ENCODE peak calls at places on chromosomes 7 and 10, in six cellular contexts. D, C, V, Z, M and O are unnamed samples.
A peak's percentile ranks its signal among the peaks of the same experiment; 100 is the strongest.

GRCh38 chr7:150481207-150481920 is 30.9 kb downstream of the GIMAP8 start:
- DNase-seq in D (no peak), Z (no peak), V (no peak), M (no peak), C (no peak), O (no peak)

GRCh38 chr10:93222211-93222754 is 148.6 kb downstream of the CYP26A1 start:
- DNase-seq in C (no peak), D (no peak), Z (no peak), M (no peak), V (peak; percentile 16), O (no peak)

GRCh38 chr10:13711281-13711680 is 124.5 kb downstream of the PRPF18 start:
- DNase-seq in C (no peak), Z (no peak), V (no peak), M (no peak), D (no peak), O (no peak)

GRCh38 chr10:104328916-104329710 is 9.2 kb downstream of the ITPRIP start:
- DNase-seq in C (peak; percentile 75), M (no peak), Z (peak; percentile 79), D (peak; percentile 97), V (peak; percentile 95), O (peak; percentile 60)

GRCh38 chr7:106128846-106129245 is 16.7 kb upstream of the SYPL1 start:
- DNase-seq in C (no peak), M (no peak), V (no peak), Z (no peak), D (no peak), O (no peak)

GRCh38 chr7:50450691-50451051 is 521 bp upstream of the FIGNL1 start:
- DNase-seq in C (no peak), Z (no peak), M (no peak), V (no peak), D (no peak), O (no peak)

GRCh38 chr10:11863353-11864105 is 40.4 kb downstream of the PROSER2 start:
- DNase-seq in D (no peak), C (no peak), M (no peak), Z (no peak), V (no peak), O (no peak)

GRCh38 chr7:73932364-73932763 is 71.4 kb downstream of the TMEM270 start:
- DNase-seq in D (peak; percentile 17), C (no peak), Z (no peak), M (no peak), V (no peak), O (no peak)

GRCh38 chr7:44561962-44562621 is 11.6 kb downstream of the DDX56 start:
- DNase-seq in C (peak; percentile 62), V (peak; percentile 53), Z (no peak), M (no peak), D (peak; percentile 54), O (no peak)

GRCh38 chr10:103333934-103334520 is 16.9 kb downstream of the PCGF6 start:
- DNase-seq in M (no peak), V (peak; percentile 28), Z (no peak), C (peak; percentile 6), D (peak; percentile 33), O (no peak)

GRCh38 chr7:93156884-93157283 is 8.7 kb upstream of the SAMD9L start:
- DNase-seq in M (no peak), Z (no peak), V (peak; percentile 6), D (peak; percentile 32), C (no peak), O (no peak)

GRCh38 chr10:63115732-63116383 is 17.3 kb upstream of the NRBF2 start:
- DNase-seq in V (peak; percentile 74), D (peak; percentile 75), C (no peak), Z (peak; percentile 53), M (no peak), O (no peak)

GRCh38 chr7:96855691-96856090 is 146.0 kb upstream of the SEM1 start:
- DNase-seq in C (no peak), M (no peak), Z (no peak), D (no peak), V (no peak), O (no peak)

GRCh38 chr7:25805027-25805687 is 346.8 kb upstream of the NFE2L3 start:
- DNase-seq in C (no peak), M (no peak), Z (no peak), V (peak; percentile 54), D (peak; percentile 9), O (no peak)

GRCh38 chr7:93941956-93942355 is 20.4 kb downstream of the GNG11 start:
- DNase-seq in D (peak; percentile 73), M (no peak), C (no peak), Z (no peak), V (peak; percentile 69), O (no peak)

GRCh38 chr10:103470755-103471653 is 8.0 kb downstream of the CALHM3 start:
- DNase-seq in D (no peak), Z (no peak), C (peak; percentile 65), V (no peak), M (no peak), O (peak; percentile 64)

GRCh38 chr10:8913720-8914119 is 859.2 kb downstream of the GATA3 start:
- DNase-seq in C (no peak), M (no peak), V (no peak), D (no peak), Z (no peak), O (no peak)

GRCh38 chr7:138980575-138981285 is 459 bp downstream of the KIAA1549 start:
- DNase-seq in C (peak; percentile 38), V (peak; percentile 24), Z (no peak), D (no peak), M (no peak), O (no peak)

GRCh38 chr10:126075009-126075408 is 178.6 kb downstream of the FANK1 start:
- DNase-seq in Z (no peak), V (no peak), C (no peak), M (no peak), D (no peak), O (no peak)

GRCh38 chr7:36408589-36408988 is 18.9 kb downstream of the ANLN start:
- DNase-seq in M (no peak), C (no peak), V (peak; percentile 29), D (no peak), Z (no peak), O (no peak)

GRCh38 chr10:63711866-63712716 is 190.9 kb downstream of the REEP3 start:
- DNase-seq in Z (no peak), D (peak; percentile 97), M (no peak), V (peak; percentile 93), C (peak; percentile 33), O (no peak)

GRCh38 chr10:62037166-62037831 is 135.8 kb downstream of the ARID5B start:
- DNase-seq in V (peak; percentile 77), D (peak; percentile 72), C (peak; percentile 62), M (no peak), Z (no peak), O (no peak)

GRCh38 chr10:95236068-95236903 is 42.2 kb downstream of the ACSM6 start:
- DNase-seq in M (no peak), V (peak; percentile 67), Z (no peak), C (peak; percentile 48), D (peak; percentile 81), O (no peak)

GRCh38 chr10:61176428-61176827 is 232.4 kb upstream of the RHOBTB1 start:
- DNase-seq in Z (no peak), C (no peak), V (no peak), M (no peak), D (no peak), O (no peak)

GRCh38 chr10:99777918-99778716 is 4.3 kb upstream of the ABCC2 start:
- DNase-seq in Z (no peak), V (peak; percentile 21), C (peak; percentile 53), M (no peak), D (no peak), O (peak; percentile 36)

GRCh38 chr7:114081606-114082425 is 163.0 kb upstream of the PPP1R3A start:
- DNase-seq in M (no peak), C (peak; percentile 69), V (peak; percentile 54), Z (peak; percentile 39), D (peak; percentile 70), O (no peak)

GRCh38 chr7:114083714-114084113 is 164.9 kb upstream of the PPP1R3A start:
- DNase-seq in Z (peak; percentile 5), C (peak; percentile 18), V (peak; percentile 13), M (no peak), D (no peak), O (no peak)

GRCh38 chr7:114084381-114085312 is 165.8 kb upstream of the PPP1R3A start:
- DNase-seq in V (peak; percentile 30), C (peak; percentile 69), Z (peak; percentile 49), D (no peak), M (no peak), O (peak; percentile 50)

GRCh38 chr7:114082934-114083647 is 164.3 kb upstream of the PPP1R3A start:
- DNase-seq in V (peak; percentile 32), C (peak; percentile 43), Z (peak; percentile 31), D (no peak), M (no peak), O (peak; percentile 60)

DNA sequence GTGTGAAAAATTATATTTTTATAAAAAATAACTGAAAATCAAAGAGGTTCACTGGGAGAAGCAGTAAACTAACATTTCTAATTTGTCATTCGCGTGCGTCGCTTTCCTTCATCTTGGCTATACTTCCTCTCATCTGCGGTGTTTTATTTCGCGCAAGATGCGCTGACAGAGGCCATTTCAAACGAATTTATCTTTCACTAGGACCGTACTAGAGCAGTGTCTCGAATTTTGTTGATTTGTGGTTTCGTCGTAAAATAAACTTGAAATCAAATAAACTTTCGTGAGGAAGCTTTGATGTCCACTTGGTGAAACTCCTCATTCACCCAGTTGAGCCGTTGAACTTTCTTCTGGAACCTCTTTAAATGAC is 163.7 kb upstream of the PPP1R3A start:
- DNase-seq in V (no peak), M (no peak), C (no peak), Z (no peak), D (no peak), O (no peak)
- H2BK15ac ChIP-seq in V (no peak overlapping the region), M (no peak overlapping the region), C (no peak overlapping the region), Z (no peak overlapping the region), D (no peak overlapping the region), O (no peak overlapping the region)

GRCh38 chr10:102313221-102313896 is 68.0 kb downstream of the GBF1 start:
- DNase-seq in V (peak; percentile 41), Z (no peak), C (no peak), D (no peak), M (no peak), O (no peak)
- H2BK15ac ChIP-seq in V (no peak overlapping the region), Z (no peak overlapping the region), C (no peak overlapping the region), D (no peak overlapping the region), M (no peak overlapping the region), O (no peak overlapping the region)

DNA sequence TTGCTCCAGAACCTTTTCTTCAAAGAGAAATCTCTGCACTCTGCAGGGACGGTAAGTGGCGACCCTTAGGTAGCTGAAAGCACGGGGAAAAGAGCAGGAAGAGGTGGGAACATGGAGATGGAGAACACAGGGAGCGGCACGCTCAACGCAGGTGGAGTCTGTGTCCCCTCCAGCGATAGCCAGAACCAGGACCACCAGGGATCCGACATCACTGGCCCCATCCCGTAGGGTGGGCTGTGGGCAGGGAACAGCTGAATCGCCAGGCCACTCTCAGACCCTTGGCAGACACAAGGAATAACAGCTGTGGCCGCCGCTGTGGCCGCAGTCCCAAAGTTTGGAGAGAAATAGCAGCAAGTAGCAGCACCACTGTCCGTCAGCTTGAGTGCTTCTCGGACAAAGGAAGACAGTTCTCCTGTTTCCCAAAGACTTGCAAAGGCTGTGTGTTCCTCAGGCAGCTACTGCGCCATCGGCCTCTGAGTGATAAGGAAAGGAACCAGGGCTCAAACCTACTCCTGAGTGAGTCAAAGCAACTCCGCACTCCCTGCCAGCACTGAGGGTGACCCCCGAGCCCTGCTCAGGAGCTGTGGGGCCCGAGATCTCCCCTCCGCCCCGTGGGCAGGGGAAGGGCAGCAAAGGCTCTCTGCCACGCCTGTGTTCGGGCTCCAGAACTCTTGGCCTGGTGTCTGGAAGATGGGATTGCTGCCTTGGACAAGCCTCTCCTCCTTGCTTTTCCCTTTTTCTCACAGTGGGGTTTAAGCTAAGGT is 82.4 kb upstream of the FAM20C start:
- DNase-seq in V (no peak), Z (no peak), M (no peak), D (no peak), C (no peak), O (peak; percentile 24)
- H2BK15ac ChIP-seq in V (peak overlapping the region; percentile 48), Z (peak overlapping the region; percentile 83), M (peak overlapping the region; percentile 32), D (no peak overlapping the region), C (no peak overlapping the region), O (no peak overlapping the region)

GRCh38 chr10:69938541-69938991 is 114.1 kb upstream of the MACROH2A2 start:
- DNase-seq in Z (no peak), C (no peak), V (no peak), M (no peak), D (no peak), O (no peak)
- H2BK15ac ChIP-seq in Z (no peak overlapping the region), C (no peak overlapping the region), V (no peak overlapping the region), M (no peak overlapping the region), D (no peak overlapping the region), O (no peak overlapping the region)